ENCODE peak calls at places on chromosomes 7 and 10, in seven cellular contexts. One of them, this sample, is unnamed.

GRCh38 chr7:55086413-55087201 is 67.8 kb downstream of the EGFR start:
- DNase-seq in foreskin fibroblast: peak
- DNase-seq in AG09309: peak
- DNase-seq in GM13977: peak
- DNase-seq in astrocyte of the cerebellum: peak
- DNase-seq in transverse colon: no peak
- DNase-seq in fibroblast of mammary gland: peak
- DNase-seq in this sample: peak

GRCh38 chr10:132521041-132521465 is 16.5 kb upstream of the INPP5A start:
- DNase-seq in foreskin fibroblast: no peak
- DNase-seq in AG09309: no peak
- DNase-seq in GM13977: no peak
- DNase-seq in astrocyte of the cerebellum: no peak
- DNase-seq in transverse colon: peak
- DNase-seq in fibroblast of mammary gland: no peak
- DNase-seq in this sample: no peak

GRCh38 chr7:106178593-106179134 is 66.6 kb upstream of the SYPL1 start:
- DNase-seq in foreskin fibroblast: peak
- DNase-seq in AG09309: no peak
- DNase-seq in GM13977: no peak
- DNase-seq in astrocyte of the cerebellum: peak
- DNase-seq in transverse colon: no peak
- DNase-seq in fibroblast of mammary gland: peak
- DNase-seq in this sample: peak

GRCh38 chr7:56003749-56004148 is 39.4 kb downstream of the NIPSNAP2 start:
- DNase-seq in foreskin fibroblast: no peak
- DNase-seq in AG09309: no peak
- DNase-seq in GM13977: no peak
- DNase-seq in astrocyte of the cerebellum: no peak
- DNase-seq in transverse colon: no peak
- DNase-seq in fibroblast of mammary gland: no peak
- DNase-seq in this sample: no peak

GRCh38 chr10:126921162-126921561 is 15.9 kb downstream of the DOCK1 start:
- DNase-seq in foreskin fibroblast: no peak
- DNase-seq in AG09309: no peak
- DNase-seq in GM13977: no peak
- DNase-seq in astrocyte of the cerebellum: no peak
- DNase-seq in transverse colon: no peak
- DNase-seq in fibroblast of mammary gland: no peak
- DNase-seq in this sample: no peak

GRCh38 chr10:76442113-76442512 is 1010.7 kb downstream of the LRMDA start:
- DNase-seq in foreskin fibroblast: no peak
- DNase-seq in AG09309: no peak
- DNase-seq in GM13977: no peak
- DNase-seq in astrocyte of the cerebellum: no peak
- DNase-seq in transverse colon: no peak
- DNase-seq in fibroblast of mammary gland: no peak
- DNase-seq in this sample: no peak

GRCh38 chr10:49831352-49832040 is 69.4 kb upstream of the OGDHL start:
- DNase-seq in foreskin fibroblast: no peak
- DNase-seq in AG09309: no peak
- DNase-seq in GM13977: no peak
- DNase-seq in astrocyte of the cerebellum: peak
- DNase-seq in transverse colon: no peak
- DNase-seq in fibroblast of mammary gland: no peak
- DNase-seq in this sample: no peak

GRCh38 chr7:8433477-8434289 is at the start of gene NXPH1:
- DNase-seq in foreskin fibroblast: no peak
- DNase-seq in AG09309: no peak
- DNase-seq in GM13977: peak
- DNase-seq in astrocyte of the cerebellum: no peak
- DNase-seq in transverse colon: no peak
- DNase-seq in fibroblast of mammary gland: no peak
- DNase-seq in this sample: no peak

GRCh38 chr7:34313289-34313688 is 344.7 kb upstream of the NPSR1 start:
- DNase-seq in foreskin fibroblast: peak
- DNase-seq in AG09309: no peak
- DNase-seq in GM13977: no peak
- DNase-seq in astrocyte of the cerebellum: no peak
- DNase-seq in transverse colon: no peak
- DNase-seq in fibroblast of mammary gland: peak
- DNase-seq in this sample: peak

GRCh38 chr7:87600130-87601124 is at the start of gene ABCB1:
- DNase-seq in foreskin fibroblast: peak
- DNase-seq in AG09309: no peak
- DNase-seq in GM13977: peak
- DNase-seq in astrocyte of the cerebellum: no peak
- DNase-seq in transverse colon: peak
- DNase-seq in fibroblast of mammary gland: peak
- DNase-seq in this sample: no peak

GRCh38 chr10:99685232-99686041 is 26.1 kb downstream of the ENTPD7 start:
- DNase-seq in foreskin fibroblast: no peak
- DNase-seq in AG09309: no peak
- DNase-seq in GM13977: no peak
- DNase-seq in astrocyte of the cerebellum: no peak
- DNase-seq in transverse colon: no peak
- DNase-seq in fibroblast of mammary gland: no peak
- DNase-seq in this sample: no peak

GRCh38 chr7:516216-516605 is 3.4 kb downstream of the PDGFA start:
- DNase-seq in foreskin fibroblast: peak
- DNase-seq in AG09309: no peak
- DNase-seq in GM13977: no peak
- DNase-seq in astrocyte of the cerebellum: no peak
- DNase-seq in transverse colon: no peak
- DNase-seq in fibroblast of mammary gland: peak
- DNase-seq in this sample: peak

GRCh38 chr7:150384406-150385239 is 5.5 kb downstream of the ZNF775 start:
- DNase-seq in foreskin fibroblast: no peak
- DNase-seq in AG09309: no peak
- DNase-seq in GM13977: no peak
- DNase-seq in astrocyte of the cerebellum: no peak
- DNase-seq in transverse colon: no peak
- DNase-seq in fibroblast of mammary gland: no peak
- DNase-seq in this sample: no peak

GRCh38 chr7:39252916-39253315 is 275.2 kb downstream of the POU6F2 start:
- DNase-seq in foreskin fibroblast: no peak
- DNase-seq in AG09309: no peak
- DNase-seq in GM13977: no peak
- DNase-seq in astrocyte of the cerebellum: peak
- DNase-seq in transverse colon: no peak
- DNase-seq in fibroblast of mammary gland: no peak
- DNase-seq in this sample: no peak

GRCh38 chr10:24390746-24391145 is 181.8 kb downstream of the KIAA1217 start:
- DNase-seq in foreskin fibroblast: no peak
- DNase-seq in AG09309: peak
- DNase-seq in GM13977: no peak
- DNase-seq in astrocyte of the cerebellum: peak
- DNase-seq in transverse colon: no peak
- DNase-seq in fibroblast of mammary gland: no peak
- DNase-seq in this sample: no peak

GRCh38 chr7:26151953-26152781 is at the start of gene NFE2L3:
- DNase-seq in foreskin fibroblast: peak
- DNase-seq in AG09309: no peak
- DNase-seq in GM13977: peak
- DNase-seq in astrocyte of the cerebellum: peak
- DNase-seq in transverse colon: peak
- DNase-seq in fibroblast of mammary gland: peak
- DNase-seq in this sample: peak

GRCh38 chr10:79230563-79231249 is 116.6 kb upstream of the PPIF start:
- DNase-seq in foreskin fibroblast: no peak
- DNase-seq in AG09309: no peak
- DNase-seq in GM13977: no peak
- DNase-seq in astrocyte of the cerebellum: no peak
- DNase-seq in transverse colon: no peak
- DNase-seq in fibroblast of mammary gland: no peak
- DNase-seq in this sample: no peak

GRCh38 chr10:68471063-68471585 is 649 bp downstream of the DNA2 start:
- DNase-seq in foreskin fibroblast: no peak
- DNase-seq in AG09309: no peak
- DNase-seq in GM13977: peak
- DNase-seq in astrocyte of the cerebellum: no peak
- DNase-seq in transverse colon: no peak
- DNase-seq in fibroblast of mammary gland: no peak
- DNase-seq in this sample: no peak

GRCh38 chr7:103989785-103990775 is 622 bp upstream of the RELN start:
- DNase-seq in foreskin fibroblast: peak
- DNase-seq in AG09309: no peak
- DNase-seq in GM13977: peak
- DNase-seq in astrocyte of the cerebellum: peak
- DNase-seq in transverse colon: no peak
- DNase-seq in fibroblast of mammary gland: peak
- DNase-seq in this sample: no peak

GRCh38 chr10:11551915-11552602 is 59.4 kb downstream of the USP6NL start:
- DNase-seq in foreskin fibroblast: peak
- DNase-seq in AG09309: peak
- DNase-seq in GM13977: no peak
- DNase-seq in astrocyte of the cerebellum: peak
- DNase-seq in transverse colon: no peak
- DNase-seq in fibroblast of mammary gland: peak
- DNase-seq in this sample: peak

GRCh38 chr10:75269605-75270004 is 33.8 kb upstream of the COMTD1 start:
- DNase-seq in foreskin fibroblast: no peak
- DNase-seq in AG09309: no peak
- DNase-seq in GM13977: no peak
- DNase-seq in astrocyte of the cerebellum: no peak
- DNase-seq in transverse colon: no peak
- DNase-seq in fibroblast of mammary gland: no peak
- DNase-seq in this sample: no peak

GRCh38 chr7:21550821-21551531 is 8.1 kb downstream of the DNAH11 start:
- DNase-seq in foreskin fibroblast: no peak
- DNase-seq in AG09309: no peak
- DNase-seq in GM13977: no peak
- DNase-seq in astrocyte of the cerebellum: no peak
- DNase-seq in transverse colon: no peak
- DNase-seq in fibroblast of mammary gland: no peak
- DNase-seq in this sample: no peak

GRCh38 chr7:150441524-150441923 is 8.9 kb upstream of the GIMAP8 start:
- DNase-seq in foreskin fibroblast: no peak
- DNase-seq in AG09309: no peak
- DNase-seq in GM13977: no peak
- DNase-seq in astrocyte of the cerebellum: no peak
- DNase-seq in transverse colon: no peak
- DNase-seq in fibroblast of mammary gland: no peak
- DNase-seq in this sample: no peak

GRCh38 chr7:43763183-43763582 is 4.7 kb downstream of the BLVRA start:
- DNase-seq in foreskin fibroblast: no peak
- DNase-seq in AG09309: no peak
- DNase-seq in GM13977: no peak
- DNase-seq in astrocyte of the cerebellum: no peak
- DNase-seq in transverse colon: no peak
- DNase-seq in fibroblast of mammary gland: no peak
- DNase-seq in this sample: no peak

GRCh38 chr10:80664071-80664680 is 126.5 kb downstream of the SH2D4B start:
- DNase-seq in foreskin fibroblast: peak
- DNase-seq in AG09309: no peak
- DNase-seq in GM13977: peak
- DNase-seq in astrocyte of the cerebellum: peak
- DNase-seq in transverse colon: peak
- DNase-seq in fibroblast of mammary gland: peak
- DNase-seq in this sample: peak
- TF ChIP-seq CTCF in foreskin fibroblast: peak
- TF ChIP-seq CTCF in AG09309: peak
- TF ChIP-seq CTCF in GM13977: peak
- TF ChIP-seq CTCF in astrocyte of the cerebellum: peak
- TF ChIP-seq CTCF in transverse colon: peak
- TF ChIP-seq CTCF in fibroblast of mammary gland: peak
- TF ChIP-seq CTCF in this sample: peak

GRCh38 chr10:32366588-32366987 is 19.6 kb upstream of the EPC1 start:
- DNase-seq in foreskin fibroblast: no peak
- DNase-seq in AG09309: no peak
- DNase-seq in GM13977: no peak
- DNase-seq in astrocyte of the cerebellum: no peak
- DNase-seq in transverse colon: no peak
- DNase-seq in fibroblast of mammary gland: no peak
- DNase-seq in this sample: no peak

GRCh38 chr10:32372000-32372875 is 25.3 kb upstream of the EPC1 start:
- DNase-seq in foreskin fibroblast: peak
- DNase-seq in AG09309: no peak
- DNase-seq in GM13977: no peak
- DNase-seq in astrocyte of the cerebellum: no peak
- DNase-seq in transverse colon: no peak
- DNase-seq in fibroblast of mammary gland: peak
- DNase-seq in this sample: no peak

GRCh38 chr10:32366111-32366510 is 19.2 kb upstream of the EPC1 start:
- DNase-seq in foreskin fibroblast: no peak
- DNase-seq in AG09309: no peak
- DNase-seq in GM13977: no peak
- DNase-seq in astrocyte of the cerebellum: no peak
- DNase-seq in transverse colon: no peak
- DNase-seq in fibroblast of mammary gland: no peak
- DNase-seq in this sample: no peak

GRCh38 chr10:32371101-32371500 is 24.1 kb upstream of the EPC1 start:
- DNase-seq in foreskin fibroblast: no peak
- DNase-seq in AG09309: no peak
- DNase-seq in GM13977: no peak
- DNase-seq in astrocyte of the cerebellum: no peak
- DNase-seq in transverse colon: no peak
- DNase-seq in fibroblast of mammary gland: no peak
- DNase-seq in this sample: no peak

GRCh38 chr10:32367793-32368453 is 21.0 kb upstream of the EPC1 start:
- DNase-seq in foreskin fibroblast: peak
- DNase-seq in AG09309: no peak
- DNase-seq in GM13977: no peak
- DNase-seq in astrocyte of the cerebellum: peak
- DNase-seq in transverse colon: peak
- DNase-seq in fibroblast of mammary gland: peak
- DNase-seq in this sample: peak
- TF ChIP-seq CTCF in foreskin fibroblast: peak
- TF ChIP-seq CTCF in AG09309: peak
- TF ChIP-seq CTCF in GM13977: peak
- TF ChIP-seq CTCF in astrocyte of the cerebellum: peak
- TF ChIP-seq CTCF in transverse colon: peak
- TF ChIP-seq CTCF in fibroblast of mammary gland: peak
- TF ChIP-seq CTCF in this sample: peak

GRCh38 chr7:135335628-135336139 is 102.0 kb downstream of the STRA8 start:
- DNase-seq in foreskin fibroblast: peak
- DNase-seq in AG09309: no peak
- DNase-seq in GM13977: peak
- DNase-seq in astrocyte of the cerebellum: peak
- DNase-seq in transverse colon: peak
- DNase-seq in fibroblast of mammary gland: peak
- DNase-seq in this sample: peak
- TF ChIP-seq CTCF in foreskin fibroblast: peak
- TF ChIP-seq CTCF in AG09309: peak
- TF ChIP-seq CTCF in GM13977: peak
- TF ChIP-seq CTCF in astrocyte of the cerebellum: peak
- TF ChIP-seq CTCF in transverse colon: peak
- TF ChIP-seq CTCF in fibroblast of mammary gland: peak
- TF ChIP-seq CTCF in this sample: peak

DNA sequence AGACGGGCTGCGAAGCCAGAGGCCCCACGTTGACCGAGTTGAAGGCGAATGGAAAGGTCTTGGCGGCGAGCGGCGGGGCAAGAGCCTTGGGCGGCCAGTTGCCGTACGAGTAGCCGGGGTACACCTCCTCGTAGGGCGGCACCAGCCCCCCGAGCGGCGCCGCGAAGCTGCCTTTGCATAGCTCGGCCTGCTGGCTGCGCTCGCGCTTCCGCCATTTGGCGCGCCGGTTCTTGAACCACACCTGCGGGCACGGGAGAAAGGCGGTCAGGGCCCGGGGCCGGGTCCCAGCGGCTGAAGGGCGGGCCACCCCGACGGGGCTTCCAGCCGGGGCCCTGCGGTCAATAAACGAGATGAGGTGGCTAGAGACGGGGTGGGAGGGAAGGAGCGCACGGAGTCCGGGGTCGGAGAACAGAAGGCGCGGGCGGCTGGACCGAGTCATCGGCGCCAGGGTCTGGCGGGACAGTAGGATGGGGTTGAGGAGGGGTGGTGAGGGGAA is 4.8 kb downstream of the ELOVL3 start:
- DNase-seq in foreskin fibroblast: peak
- DNase-seq in AG09309: no peak
- DNase-seq in GM13977: peak
- DNase-seq in astrocyte of the cerebellum: no peak
- DNase-seq in transverse colon: peak
- DNase-seq in fibroblast of mammary gland: no peak
- DNase-seq in this sample: no peak
- TF ChIP-seq CTCF in foreskin fibroblast: peak
- TF ChIP-seq CTCF in AG09309: peak
- TF ChIP-seq CTCF in GM13977: peak
- TF ChIP-seq CTCF in astrocyte of the cerebellum: peak
- TF ChIP-seq CTCF in transverse colon: peak
- TF ChIP-seq CTCF in fibroblast of mammary gland: peak
- TF ChIP-seq CTCF in this sample: no peak

This sample was measured in HFFc6.